ENCODE peak calls at places on chromosomes 2 and 18, in six cellular contexts. U is left ventricle myocardium inferior, T is right cardiac atrium, W is A549, C is fibroblast of lung, B is astrocyte. R is an unnamed sample. For H3K4me1, the result is how much of the 10 kb centered on the place peaks cover.

GRCh38 chr18:26453370-26454030 is 94.9 kb downstream of the KCTD1 start:
- DNase-seq in U (no peak), T (no peak), W (no peak), C (no peak), B (no peak), R (no peak)

GRCh38 chr2:6944546-6944945 is 27.3 kb downstream of the RNF144A start:
- DNase-seq in U (no peak), T (peak), W (no peak), C (no peak), B (no peak), R (no peak)

GRCh38 chr2:19799881-19800780 is 101.7 kb downstream of the TTC32 start:
- DNase-seq in U (no peak), T (no peak), W (no peak), C (peak), B (peak), R (no peak)

GRCh38 chr18:9734189-9734588 is 26.1 kb downstream of the RAB31 start:
- DNase-seq in U (no peak), T (no peak), W (no peak), C (no peak), B (no peak), R (no peak)

GRCh38 chr2:170359466-170359865 is 181.5 kb downstream of the MYO3B start:
- DNase-seq in U (no peak), T (no peak), W (no peak), C (no peak), B (no peak), R (no peak)

GRCh38 chr2:72864500-72864899 is 22.7 kb upstream of the SPR start:
- DNase-seq in U (no peak), T (no peak), W (peak), C (peak), B (peak), R (no peak)

GRCh38 chr18:8699948-8700347 is 5.4 kb upstream of the MTCL1 start:
- DNase-seq in U (no peak), T (no peak), W (no peak), C (no peak), B (no peak), R (no peak)

GRCh38 chr18:8858888-8859511 is 153.6 kb downstream of the MTCL1 start:
- DNase-seq in U (no peak), T (no peak), W (peak), C (peak), B (peak), R (no peak)

GRCh38 chr2:18740428-18740827 is 151.1 kb upstream of the NT5C1B start:
- DNase-seq in U (peak), T (peak), W (no peak), C (peak), B (peak), R (no peak)

GRCh38 chr2:180077295-180077906 is 70.3 kb upstream of the CWC22 start:
- DNase-seq in U (no peak), T (no peak), W (peak), C (peak), B (peak), R (no peak)

GRCh38 chr18:36194719-36195315 is 7.5 kb downstream of the MOCOS start:
- DNase-seq in U (no peak), T (no peak), W (no peak), C (no peak), B (no peak), R (no peak)

DNA sequence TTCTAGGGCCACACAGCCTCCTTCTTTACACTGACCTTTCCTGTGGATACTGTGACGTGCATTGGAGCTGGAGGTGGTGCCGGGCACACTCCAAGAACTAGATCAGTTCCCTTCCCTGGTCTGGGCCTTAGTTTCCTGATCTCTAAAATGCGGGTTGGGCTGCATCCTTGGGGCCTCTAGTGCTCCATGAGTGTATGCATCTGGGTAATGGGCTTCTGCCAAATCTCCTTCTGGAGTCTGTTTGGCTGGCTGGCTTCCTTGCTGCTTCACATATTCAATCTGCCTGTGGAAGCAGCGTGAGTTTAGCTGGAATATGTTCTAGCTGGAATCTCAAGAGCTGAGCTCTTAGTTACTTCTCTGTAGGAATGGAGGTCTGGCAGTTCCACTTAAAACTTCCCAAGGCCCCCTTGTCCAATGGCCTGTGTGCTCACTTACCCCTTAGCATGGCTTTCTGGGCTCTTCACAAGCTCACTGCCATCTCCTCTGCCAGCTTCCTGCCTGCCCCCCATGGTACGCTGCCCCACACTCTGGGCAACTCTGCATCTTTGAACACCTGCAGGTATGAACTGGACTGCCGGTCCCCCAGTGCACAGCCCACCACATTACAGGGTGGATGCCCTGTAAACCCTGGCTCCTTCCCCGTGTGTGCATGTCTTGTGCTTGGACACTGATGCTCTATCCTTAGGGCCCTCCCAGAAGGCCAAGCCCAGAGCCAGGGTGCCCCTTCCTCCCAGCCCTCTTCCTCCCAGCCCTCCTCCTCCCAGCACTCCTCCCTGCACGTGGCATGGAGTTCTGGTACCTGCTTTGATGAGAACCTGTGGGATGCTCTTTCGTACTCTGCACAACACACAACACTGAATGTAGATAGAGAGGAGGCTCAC is 103.6 kb upstream of the SMAD2 start:
- DNase-seq in U (no peak), T (no peak), W (no peak), C (no peak), B (no peak), R (no peak)
- H3K27ac ChIP-seq in U (no peak), T (no peak), W (no peak), C (no peak), B (no peak), R (no peak)

DNA sequence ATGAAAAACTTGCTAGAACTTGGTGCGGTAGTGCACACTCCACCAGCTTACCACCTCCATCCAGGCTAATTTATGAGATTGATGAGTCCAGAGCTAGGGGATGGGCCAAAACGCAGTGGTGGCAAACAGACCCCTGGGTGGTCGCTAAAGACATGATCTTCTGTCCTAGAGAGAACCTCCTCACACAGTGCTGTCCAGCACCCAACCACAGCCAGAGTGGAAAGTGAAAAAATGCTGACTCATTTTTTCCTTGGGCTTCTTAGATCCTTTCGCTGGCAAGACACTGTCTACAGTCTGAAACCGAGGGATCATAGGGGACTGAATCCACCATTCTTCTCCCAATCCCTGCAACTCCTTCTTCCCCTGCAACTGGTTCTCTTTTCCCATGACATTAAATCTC is 4.1 kb downstream of the ANTXR1 start:
- DNase-seq in U (no peak), T (no peak), W (no peak), C (peak), B (peak), R (no peak)
- H3K4me3 ChIP-seq in U (peak), T (no peak), W (peak), C (peak), B (no peak), R (no peak)

GRCh38 chr18:77110400-77110799 is 22.2 kb downstream of the MBP start:
- DNase-seq in U (no peak), T (no peak), W (no peak), C (no peak), B (no peak), R (no peak)
- H3K4me1 ChIP-seq in U (half or more), T (under half), W (half or more), C (under half), B (under half), R (half or more)

DNA sequence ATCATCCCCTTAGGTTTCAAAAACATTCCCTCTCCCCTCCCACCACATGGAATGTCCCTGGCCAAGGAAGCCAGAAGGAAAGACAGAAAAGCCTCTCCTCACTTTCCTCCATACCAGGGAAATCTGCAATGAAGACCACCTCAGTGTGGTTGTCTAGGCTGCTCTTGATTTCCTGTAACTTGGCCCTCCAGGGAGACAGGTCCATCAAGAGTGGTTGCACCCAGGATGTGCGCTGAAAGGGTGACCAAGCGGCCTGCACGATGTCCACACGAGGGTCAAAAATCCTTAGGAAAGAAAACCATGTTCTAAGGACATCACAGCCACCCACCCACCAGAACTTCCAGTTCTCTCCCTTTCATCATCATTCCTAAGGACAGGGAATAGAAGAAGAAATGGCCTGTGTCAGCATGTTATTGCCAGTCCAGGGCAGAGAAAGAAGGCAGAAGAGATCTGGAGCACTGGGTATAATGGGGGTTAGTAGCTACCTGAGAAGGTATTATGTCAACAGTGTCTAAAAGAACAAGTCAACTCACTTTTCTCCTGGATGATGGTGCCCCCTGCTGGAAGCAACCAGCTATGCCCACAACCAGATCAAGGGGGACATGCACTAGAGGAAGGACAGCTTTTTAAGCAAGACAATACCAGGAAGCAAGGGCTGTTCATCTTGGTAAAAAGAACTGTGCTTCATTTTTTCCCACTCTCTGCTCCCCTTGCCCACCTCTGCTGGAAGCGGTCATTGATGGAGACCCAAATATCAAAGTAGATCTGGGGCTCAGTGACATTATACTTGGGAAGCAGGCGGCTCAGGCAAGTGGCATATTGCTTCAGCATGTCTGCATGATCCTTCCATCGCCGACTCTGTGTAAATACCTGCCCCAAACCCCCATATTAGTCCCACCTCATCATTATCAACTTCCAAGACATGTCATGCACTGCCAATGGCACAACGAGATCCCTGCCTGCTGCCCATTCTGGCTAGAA is 9.3 kb downstream of the GGCX start:
- DNase-seq in U (peak), T (peak), W (no peak), C (peak), B (no peak), R (peak)
- H3K27ac ChIP-seq in U (no peak), T (no peak), W (peak), C (no peak), B (no peak), R (no peak)

DNA sequence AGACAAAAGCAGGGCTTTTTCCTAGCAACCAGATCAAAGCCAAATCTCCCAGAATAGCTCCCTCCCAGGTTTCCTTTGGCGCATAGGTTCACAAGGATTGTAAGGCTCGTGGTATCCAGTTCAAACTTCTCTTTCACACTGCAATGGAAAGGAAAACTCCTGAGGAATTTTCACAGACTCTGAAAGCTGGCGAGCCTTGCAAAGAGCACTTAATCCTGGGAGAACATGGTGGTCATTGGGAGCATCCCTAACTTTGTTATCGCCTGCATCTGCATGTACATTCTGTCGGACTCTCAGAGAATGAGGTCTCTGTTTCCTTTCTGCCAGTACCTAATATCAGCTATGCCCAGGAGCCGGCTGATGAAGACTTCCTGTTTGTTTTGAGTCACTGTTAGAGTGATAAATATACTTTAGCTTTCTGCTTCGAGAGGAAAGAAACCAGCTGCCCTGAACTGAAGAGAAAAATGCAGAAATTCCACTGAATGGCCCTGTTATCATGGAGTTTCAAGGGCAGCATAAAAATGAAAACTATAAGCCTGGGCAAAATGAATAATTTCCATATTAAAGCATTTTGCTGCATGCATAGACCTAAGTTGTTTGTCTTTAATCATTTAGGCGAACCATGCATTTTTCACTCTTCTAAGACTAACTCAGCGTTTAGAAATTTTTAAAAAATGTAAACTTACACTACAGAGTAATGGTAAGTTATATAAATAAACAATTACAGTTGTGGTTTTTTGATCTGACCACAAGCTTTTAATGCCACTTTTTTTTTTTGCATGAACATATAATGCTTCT is 76.4 kb upstream of the ZEB2 start:
- DNase-seq in U (no peak), T (no peak), W (peak), C (peak), B (peak), R (no peak)
- H3K4me3 ChIP-seq in U (no peak), T (peak), W (no peak), C (no peak), B (peak), R (no peak)

GRCh38 chr2:200405599-200406298 is 99.3 kb downstream of the SPATS2L start:
- DNase-seq in U (no peak), T (no peak), W (peak), C (peak), B (peak), R (no peak)

GRCh38 chr2:200406379-200406778 is 99.9 kb downstream of the SPATS2L start:
- DNase-seq in U (no peak), T (no peak), W (no peak), C (no peak), B (peak), R (no peak)

GRCh38 chr2:200411831-200412230 is 98.0 kb downstream of the KCTD18 start:
- DNase-seq in U (no peak), T (no peak), W (no peak), C (peak), B (peak), R (no peak)

GRCh38 chr2:200404615-200405014 is 98.1 kb downstream of the SPATS2L start:
- DNase-seq in U (no peak), T (no peak), W (no peak), C (no peak), B (no peak), R (no peak)

GRCh38 chr2:200408428-200409311 is 101.2 kb downstream of the KCTD18 start:
- DNase-seq in U (no peak), T (peak), W (peak), C (peak), B (peak), R (no peak)
- H3K4me1 ChIP-seq in U (under half), T (under half), W (half or more), C (under half), B (half or more), R (under half)

GRCh38 chr2:216538538-216538937 is 39.9 kb downstream of the RPL37A start:
- DNase-seq in U (no peak), T (no peak), W (no peak), C (no peak), B (no peak), R (no peak)
- H3K27ac ChIP-seq in U (peak), T (peak), W (no peak), C (no peak), B (no peak), R (no peak)